ENCODE peak calls at places on chromosome 5, in four cellular contexts. A is HCT116, D is neural progenitor cell, K is endothelial cell of umbilical vein. X is an unnamed sample.

GRCh38 chr5:173830421-173830820 is 57.7 kb upstream of the CPEB4 start:
- DNase-seq in A (no peak), D (no peak), K (no peak), X (no peak)

GRCh38 chr5:135343417-135343816 is 55.6 kb downstream of the MACROH2A1 start:
- DNase-seq in A (no peak), D (no peak), K (no peak), X (no peak)

GRCh38 chr5:53041071-53041692 is 52.0 kb downstream of the ITGA2 start:
- DNase-seq in A (no peak), D (no peak), K (peak; percentile 26), X (peak; percentile 80)

GRCh38 chr5:143403607-143404415 is at the start of gene NR3C1:
- DNase-seq in A (no peak), D (peak; percentile 71), K (peak; percentile 78), X (peak; percentile 88)

GRCh38 chr5:102411-103043 is 10.6 kb downstream of the PLEKHG4B start:
- DNase-seq in A (no peak), D (no peak), K (no peak), X (no peak)

GRCh38 chr5:82641362-82641988 is 363.3 kb upstream of the RPS23 start:
- DNase-seq in A (peak; percentile 73), D (peak; percentile 67), K (peak; percentile 81), X (peak; percentile 77)

GRCh38 chr5:25028994-25029393 is 384.2 kb upstream of the CDH10 start:
- DNase-seq in A (no peak), D (no peak), K (no peak), X (no peak)

GRCh38 chr5:140011297-140011802 is 31.7 kb downstream of the NRG2 start:
- DNase-seq in A (no peak), D (no peak), K (no peak), X (peak; percentile 75)

GRCh38 chr5:118675247-118675646 is 313.1 kb downstream of the DTWD2 start:
- DNase-seq in A (no peak), D (no peak), K (no peak), X (no peak)

GRCh38 chr5:135322744-135323143 is 76.3 kb downstream of the MACROH2A1 start:
- DNase-seq in A (no peak), D (no peak), K (no peak), X (no peak)

GRCh38 chr5:142182840-142183239 is 74.3 kb downstream of the NDFIP1 start:
- DNase-seq in A (no peak), D (no peak), K (no peak), X (no peak)

GRCh38 chr5:59001716-59002115 is 418.8 kb downstream of the RAB3C start:
- DNase-seq in A (no peak), D (no peak), K (no peak), X (no peak)

GRCh38 chr5:136781464-136781863 is 416.1 kb upstream of the TRPC7 start:
- DNase-seq in A (no peak), D (no peak), K (no peak), X (no peak)

GRCh38 chr5:1865948-1866347 is 16.8 kb downstream of the IRX4 start:
- DNase-seq in A (no peak), D (no peak), K (no peak), X (no peak)
- TF ChIP-seq EZH2 in A (no peak), D (no peak), K (no peak), X (no peak)

DNA sequence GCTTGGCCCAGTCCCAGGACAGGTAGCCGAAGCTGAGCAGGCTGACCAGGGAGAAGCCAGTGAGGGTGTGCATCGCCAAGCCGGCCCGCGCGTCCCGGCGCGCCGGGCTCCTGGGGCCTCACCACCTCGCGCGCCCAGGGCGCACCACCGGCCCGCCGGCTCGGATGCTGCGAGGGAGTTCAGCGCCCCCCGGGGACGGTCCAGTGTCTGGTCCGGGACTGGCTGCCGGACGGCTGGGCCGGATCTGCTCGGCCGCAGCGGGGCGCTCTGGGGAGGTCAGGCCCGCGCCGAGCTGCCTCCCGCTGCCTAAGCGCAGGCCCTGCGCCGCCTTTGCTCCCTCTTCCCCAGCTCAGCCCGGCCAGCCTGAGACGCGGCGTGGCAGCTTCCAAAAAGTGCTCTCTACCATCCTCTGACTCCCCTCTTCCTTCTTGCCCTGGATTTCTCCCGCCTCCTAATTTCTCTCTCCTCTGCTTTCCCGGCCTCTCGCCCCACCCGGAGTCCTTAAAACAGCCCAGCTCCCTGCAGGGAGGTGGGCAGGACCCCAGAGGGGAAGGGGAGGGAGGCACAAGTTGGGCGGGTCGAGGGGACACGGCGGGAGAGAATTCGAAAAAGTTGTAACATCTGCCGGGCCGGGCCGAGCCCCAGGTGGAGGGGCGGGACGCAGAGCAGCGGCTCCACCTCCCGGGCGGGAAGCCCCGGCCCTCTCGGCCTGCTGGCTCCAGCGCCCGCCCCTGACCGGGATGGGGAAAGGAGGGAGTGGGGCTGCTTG is at the start of gene ARSI:
- DNase-seq in A (no peak), D (peak; percentile 91), K (no peak), X (peak; percentile 56)
- TF ChIP-seq CTCF in A (no peak), D (peak; percentile 56), K (peak; percentile 28), X (peak; percentile 38)

DNA sequence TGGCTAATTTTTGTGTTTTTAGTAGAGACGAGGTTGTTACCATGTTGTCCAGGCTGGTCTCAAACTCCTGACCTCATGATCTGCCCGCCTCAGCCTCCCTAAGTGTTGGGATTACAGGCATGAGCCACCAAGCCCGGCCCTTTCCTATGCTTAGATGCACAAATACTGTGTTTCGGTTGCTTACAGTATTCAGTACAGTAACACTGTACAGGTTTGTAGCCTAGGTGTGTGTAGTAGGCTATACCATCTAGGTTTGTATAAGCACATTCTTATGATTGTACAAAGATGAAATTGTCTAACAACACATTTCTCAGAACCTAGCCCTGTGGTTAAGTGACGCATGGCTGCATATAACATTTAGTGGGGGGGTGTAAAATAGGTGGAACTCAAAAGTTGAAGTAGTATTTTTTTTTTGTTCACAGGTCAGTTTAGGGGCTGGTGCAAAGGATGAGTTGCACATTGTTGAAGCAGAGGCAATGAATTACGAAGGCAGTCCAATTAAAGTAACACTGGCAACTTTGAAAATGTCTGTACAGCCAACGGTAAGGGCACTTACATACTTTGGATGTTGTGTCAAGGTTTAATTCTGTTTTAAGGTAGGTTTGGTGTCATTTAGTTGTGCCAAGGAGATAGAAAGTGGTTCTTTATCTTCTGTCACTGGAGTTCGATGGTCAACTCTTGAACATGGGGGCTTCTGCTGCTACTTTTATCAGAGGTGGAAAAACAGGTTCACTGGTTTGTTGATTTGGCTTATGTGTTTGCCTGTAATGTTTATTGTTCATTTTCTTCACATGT is 3.4 kb downstream of the NPM1 start:
- DNase-seq in A (no peak), D (no peak), K (no peak), X (no peak)
- H2AFZ ChIP-seq in A (no peak overlapping the region), D (no peak overlapping the region), K (no peak overlapping the region), X (no peak overlapping the region)

GRCh38 chr5:176863765-176864098 is 35.4 kb downstream of the HK3 start:
- DNase-seq in A (no peak), D (peak; percentile 39), K (no peak), X (no peak)

GRCh38 chr5:176866913-176867312 is 32.2 kb downstream of the HK3 start:
- DNase-seq in A (no peak), D (peak; percentile 95), K (no peak), X (no peak)

GRCh38 chr5:176863041-176863764 is 35.9 kb downstream of the HK3 start:
- DNase-seq in A (no peak), D (peak; percentile 45), K (no peak), X (no peak)

GRCh38 chr5:176865964-176866363 is 33.2 kb downstream of the HK3 start:
- DNase-seq in A (no peak), D (no peak), K (no peak), X (no peak)

DNA sequence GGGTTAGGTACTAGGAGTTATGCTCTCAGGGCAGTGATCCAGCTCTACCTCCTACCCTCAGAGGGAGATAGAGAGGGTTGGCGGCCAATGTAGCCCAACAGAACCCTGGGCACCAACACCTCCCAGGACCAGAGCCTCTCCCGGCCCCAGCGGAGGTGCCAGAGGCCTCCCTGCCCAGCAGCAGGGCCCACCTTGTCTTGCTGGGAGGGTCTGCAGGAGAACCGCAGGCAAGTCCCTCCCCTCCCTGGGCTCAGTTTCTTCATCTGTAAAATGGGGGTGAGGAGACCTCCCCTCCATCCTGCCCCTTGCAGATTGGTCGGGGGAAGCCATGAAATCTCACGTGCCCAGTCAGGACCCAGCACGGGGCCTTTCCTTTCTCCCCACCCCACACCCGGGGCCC is 34.4 kb downstream of the HK3 start:
- DNase-seq in A (no peak), D (no peak), K (no peak), X (no peak)
- TF ChIP-seq EZH2 in A (no peak), D (no peak), K (no peak), X (no peak)

GRCh38 chr5:156513123-156513814 is 186.3 kb downstream of the SGCD start:
- DNase-seq in A (no peak), D (no peak), K (no peak), X (no peak)

GRCh38 chr5:156515121-156515520 is 188.2 kb downstream of the SGCD start:
- DNase-seq in A (no peak), D (no peak), K (no peak), X (no peak)

DNA sequence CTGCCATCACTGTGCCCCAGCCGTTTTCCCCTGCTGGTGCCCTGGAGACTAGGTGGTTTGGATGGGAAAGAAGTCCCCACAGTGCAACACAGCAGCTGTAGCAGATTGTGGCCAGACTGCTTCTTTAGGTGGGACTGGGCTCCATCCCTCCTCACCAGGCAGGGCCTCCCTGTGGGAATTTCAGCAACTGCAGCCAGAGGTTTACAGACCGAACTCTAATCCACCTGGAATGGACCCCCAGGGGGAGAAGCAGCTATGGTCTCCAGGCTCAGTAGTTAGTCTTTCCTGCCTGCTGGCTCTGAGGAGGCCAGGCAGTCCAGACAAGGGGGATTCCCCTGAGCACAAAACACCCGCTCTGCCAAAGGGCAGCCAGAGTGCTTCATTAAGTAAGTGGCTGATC is 188.8 kb downstream of the SGCD start:
- DNase-seq in A (no peak), D (peak; percentile 43), K (no peak), X (no peak)
- TF ChIP-seq CTCF in A (no peak), D (peak; percentile 11), K (no peak), X (no peak)

DNA sequence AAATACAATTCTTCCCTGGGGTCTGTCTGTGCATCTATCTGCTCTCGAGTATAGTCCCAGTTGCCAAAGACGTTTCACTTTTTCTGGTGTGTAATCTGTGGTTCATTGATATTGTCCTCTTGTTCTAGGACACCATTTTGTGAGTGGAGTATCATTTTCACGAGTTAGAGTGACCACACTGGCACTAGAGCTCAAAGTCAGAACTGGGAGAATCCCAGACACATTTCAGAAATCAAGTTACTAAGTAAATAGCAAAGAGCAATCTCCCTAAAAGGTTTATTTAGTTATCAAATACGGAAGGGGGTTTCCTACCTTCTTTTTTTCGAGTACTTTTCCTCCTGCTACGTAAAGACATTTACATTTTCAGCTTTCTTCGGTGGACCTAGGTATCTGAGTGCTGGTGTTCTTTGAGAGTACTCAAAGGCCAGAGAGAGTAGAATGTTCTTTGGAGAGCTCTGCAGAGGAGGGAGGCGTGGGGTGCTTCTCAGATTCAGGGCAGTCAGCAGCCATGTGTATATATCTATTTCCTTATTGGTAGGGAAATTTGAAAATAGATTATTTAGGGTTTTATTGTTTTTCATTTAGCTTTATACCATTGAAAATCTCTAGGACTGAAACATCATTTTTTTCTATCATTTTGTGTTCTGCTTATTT is 8.9 kb upstream of the HSPA9 start:
- DNase-seq in A (no peak), D (no peak), K (no peak), X (no peak)
- H2AFZ ChIP-seq in A (no peak overlapping the region), D (peak overlapping the region; percentile 57), K (no peak overlapping the region), X (no peak overlapping the region)

DNA sequence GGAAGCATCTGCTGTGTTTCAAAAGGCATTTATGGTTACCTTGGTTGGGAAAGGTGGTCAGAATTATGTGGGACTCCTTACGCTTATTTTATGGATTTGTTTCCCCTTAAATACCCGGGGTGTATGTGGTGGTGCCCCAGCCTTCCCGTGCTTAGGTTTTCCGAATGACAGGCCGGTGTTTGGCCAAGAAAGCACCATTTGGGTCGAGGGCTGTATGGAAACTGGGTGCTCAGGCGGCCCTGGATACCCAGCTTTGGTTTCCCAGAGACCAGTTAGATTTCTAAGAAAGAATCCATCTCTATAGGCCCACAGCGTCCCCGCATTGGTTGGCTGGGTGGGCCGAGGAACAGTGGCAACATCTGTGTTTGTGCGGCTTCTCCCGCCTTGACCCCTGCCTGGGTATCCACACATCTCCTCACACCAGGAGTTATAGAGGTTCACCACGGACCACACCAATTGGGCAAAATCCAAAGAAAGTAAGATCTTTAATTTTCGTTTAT is 868 bp downstream of the ARHGEF28 start:
- DNase-seq in A (no peak), D (no peak), K (no peak), X (no peak)
- TF ChIP-seq EZH2 in A (no peak), D (no peak), K (no peak), X (no peak)

X was measured in MM.1S.